ENCODE peak calls at places on chromosomes 16 and 17, in nine cellular contexts. One of them, this sample, is unnamed. For H3K4me1, the result is how much of the 10 kb centered on the place peaks cover.

GRCh38 chr17:35766903-35767510 is 6.3 kb downstream of the C17orf50 start:
- DNase-seq in ovary: no peak
- DNase-seq in A549: peak
- DNase-seq in transverse colon: no peak
- DNase-seq in HepG2: no peak
- DNase-seq in suprapubic skin: no peak
- DNase-seq in tibial nerve: no peak
- DNase-seq in stomach: peak
- DNase-seq in K562: no peak
- DNase-seq in this sample: no peak

GRCh38 chr16:67432491-67432890 is 1.6 kb downstream of the HSD11B2 start:
- DNase-seq in ovary: no peak
- DNase-seq in A549: no peak
- DNase-seq in transverse colon: no peak
- DNase-seq in HepG2: no peak
- DNase-seq in suprapubic skin: no peak
- DNase-seq in tibial nerve: no peak
- DNase-seq in stomach: no peak
- DNase-seq in K562: no peak
- DNase-seq in this sample: no peak

GRCh38 chr17:44786551-44787081 is 27.8 kb downstream of the ADAM11 start:
- DNase-seq in ovary: no peak
- DNase-seq in A549: no peak
- DNase-seq in transverse colon: no peak
- DNase-seq in HepG2: no peak
- DNase-seq in suprapubic skin: no peak
- DNase-seq in tibial nerve: no peak
- DNase-seq in stomach: no peak
- DNase-seq in K562: no peak
- DNase-seq in this sample: no peak

GRCh38 chr16:10896723-10897122 is 19.7 kb downstream of the CIITA start:
- DNase-seq in ovary: no peak
- DNase-seq in A549: no peak
- DNase-seq in transverse colon: no peak
- DNase-seq in HepG2: no peak
- DNase-seq in suprapubic skin: no peak
- DNase-seq in tibial nerve: no peak
- DNase-seq in stomach: no peak
- DNase-seq in K562: no peak
- DNase-seq in this sample: no peak

GRCh38 chr17:34763727-34764665 is 184.6 kb downstream of the TMEM132E start:
- DNase-seq in ovary: no peak
- DNase-seq in A549: no peak
- DNase-seq in transverse colon: no peak
- DNase-seq in HepG2: no peak
- DNase-seq in suprapubic skin: peak
- DNase-seq in tibial nerve: no peak
- DNase-seq in stomach: no peak
- DNase-seq in K562: no peak
- DNase-seq in this sample: no peak

GRCh38 chr16:50778284-50779163 is 36.6 kb downstream of the CYLD start:
- DNase-seq in ovary: no peak
- DNase-seq in A549: no peak
- DNase-seq in transverse colon: no peak
- DNase-seq in HepG2: no peak
- DNase-seq in suprapubic skin: no peak
- DNase-seq in tibial nerve: no peak
- DNase-seq in stomach: no peak
- DNase-seq in K562: no peak
- DNase-seq in this sample: no peak

GRCh38 chr16:61926766-61927165 is 109.5 kb downstream of the CDH8 start:
- DNase-seq in ovary: no peak
- DNase-seq in A549: no peak
- DNase-seq in transverse colon: no peak
- DNase-seq in HepG2: peak
- DNase-seq in suprapubic skin: no peak
- DNase-seq in tibial nerve: no peak
- DNase-seq in stomach: no peak
- DNase-seq in K562: no peak
- DNase-seq in this sample: no peak

GRCh38 chr16:4729876-4730275 is 4.2 kb downstream of the ANKS3 start:
- DNase-seq in ovary: no peak
- DNase-seq in A549: no peak
- DNase-seq in transverse colon: no peak
- DNase-seq in HepG2: no peak
- DNase-seq in suprapubic skin: no peak
- DNase-seq in tibial nerve: no peak
- DNase-seq in stomach: no peak
- DNase-seq in K562: no peak
- DNase-seq in this sample: no peak

GRCh38 chr16:84519855-84520254 is 15.4 kb upstream of the MEAK7 start:
- DNase-seq in ovary: no peak
- DNase-seq in A549: no peak
- DNase-seq in transverse colon: no peak
- DNase-seq in HepG2: no peak
- DNase-seq in suprapubic skin: no peak
- DNase-seq in tibial nerve: no peak
- DNase-seq in stomach: no peak
- DNase-seq in K562: no peak
- DNase-seq in this sample: no peak

GRCh38 chr17:50437409-50437808 is 11.4 kb downstream of the ACSF2 start:
- DNase-seq in ovary: no peak
- DNase-seq in A549: no peak
- DNase-seq in transverse colon: no peak
- DNase-seq in HepG2: no peak
- DNase-seq in suprapubic skin: peak
- DNase-seq in tibial nerve: no peak
- DNase-seq in stomach: no peak
- DNase-seq in K562: no peak
- DNase-seq in this sample: no peak

GRCh38 chr17:50440838-50441829 is 15.1 kb downstream of the ACSF2 start:
- DNase-seq in ovary: no peak
- DNase-seq in A549: no peak
- DNase-seq in transverse colon: no peak
- DNase-seq in HepG2: no peak
- DNase-seq in suprapubic skin: peak
- DNase-seq in tibial nerve: no peak
- DNase-seq in stomach: no peak
- DNase-seq in K562: no peak
- DNase-seq in this sample: no peak

GRCh38 chr17:50443492-50444051 is 17.6 kb downstream of the ACSF2 start:
- DNase-seq in ovary: no peak
- DNase-seq in A549: no peak
- DNase-seq in transverse colon: peak
- DNase-seq in HepG2: no peak
- DNase-seq in suprapubic skin: no peak
- DNase-seq in tibial nerve: no peak
- DNase-seq in stomach: no peak
- DNase-seq in K562: no peak
- DNase-seq in this sample: no peak

GRCh38 chr17:50439008-50439407 is 13.0 kb downstream of the ACSF2 start:
- DNase-seq in ovary: no peak
- DNase-seq in A549: no peak
- DNase-seq in transverse colon: no peak
- DNase-seq in HepG2: no peak
- DNase-seq in suprapubic skin: no peak
- DNase-seq in tibial nerve: no peak
- DNase-seq in stomach: no peak
- DNase-seq in K562: no peak
- DNase-seq in this sample: no peak

DNA sequence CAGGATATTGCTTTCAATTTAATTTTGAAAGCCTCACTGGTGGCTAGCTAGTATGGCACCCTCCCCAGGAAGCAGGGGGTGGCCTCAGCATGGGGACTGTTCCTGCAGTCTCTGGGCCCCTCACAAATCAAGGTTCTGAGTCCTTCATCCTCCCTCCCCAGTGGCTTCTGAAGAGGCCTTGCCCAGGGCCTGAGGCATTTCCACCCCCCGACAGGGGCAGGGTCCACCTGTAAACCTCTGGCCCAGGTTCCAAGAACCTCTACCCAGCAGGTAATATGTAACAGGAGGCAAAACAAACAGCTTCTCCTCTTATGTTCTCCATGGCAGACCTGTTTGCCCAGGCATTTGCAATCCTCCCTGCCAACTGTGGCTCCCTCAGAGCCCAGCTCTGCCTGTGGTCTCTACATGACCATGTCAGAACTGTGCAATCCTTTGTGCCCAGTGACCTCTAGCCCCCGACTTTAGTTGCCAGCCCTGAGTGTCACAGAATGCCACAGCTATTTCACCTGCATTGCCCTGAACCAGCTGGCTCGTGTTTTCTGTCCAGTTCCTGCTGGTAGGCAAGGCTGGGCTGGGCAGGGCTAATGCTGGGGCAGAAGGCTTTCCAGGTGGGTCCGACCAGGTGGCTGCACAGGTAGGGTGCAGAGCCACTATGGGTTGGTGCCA is 14.3 kb downstream of the ACSF2 start:
- DNase-seq in ovary: no peak
- DNase-seq in A549: no peak
- DNase-seq in transverse colon: peak
- DNase-seq in HepG2: peak
- DNase-seq in suprapubic skin: peak
- DNase-seq in tibial nerve: no peak
- DNase-seq in stomach: peak
- DNase-seq in K562: no peak
- DNase-seq in this sample: no peak
- TF ChIP-seq EP300 in ovary: no peak
- TF ChIP-seq EP300 in A549: no peak
- TF ChIP-seq EP300 in transverse colon: no peak
- TF ChIP-seq EP300 in HepG2: no peak
- TF ChIP-seq EP300 in suprapubic skin: no peak
- TF ChIP-seq EP300 in tibial nerve: no peak
- TF ChIP-seq EP300 in stomach: no peak
- TF ChIP-seq EP300 in K562: no peak
- TF ChIP-seq EP300 in this sample: no peak

GRCh38 chr16:87366930-87367329 is 16.6 kb downstream of the FBXO31 start:
- DNase-seq in ovary: no peak
- DNase-seq in A549: no peak
- DNase-seq in transverse colon: no peak
- DNase-seq in HepG2: no peak
- DNase-seq in suprapubic skin: no peak
- DNase-seq in tibial nerve: no peak
- DNase-seq in stomach: no peak
- DNase-seq in K562: no peak
- DNase-seq in this sample: no peak
- H3K4me1 ChIP-seq in ovary: under half
- H3K4me1 ChIP-seq in A549: under half
- H3K4me1 ChIP-seq in transverse colon: under half
- H3K4me1 ChIP-seq in HepG2: half or more
- H3K4me1 ChIP-seq in suprapubic skin: under half
- H3K4me1 ChIP-seq in tibial nerve: under half
- H3K4me1 ChIP-seq in stomach: half or more
- H3K4me1 ChIP-seq in K562: under half
- H3K4me1 ChIP-seq in this sample: under half

GRCh38 chr16:23803591-23804123 is 32.1 kb upstream of the PRKCB start:
- DNase-seq in ovary: no peak
- DNase-seq in A549: peak
- DNase-seq in transverse colon: peak
- DNase-seq in HepG2: peak
- DNase-seq in suprapubic skin: no peak
- DNase-seq in tibial nerve: no peak
- DNase-seq in stomach: peak
- DNase-seq in K562: peak
- DNase-seq in this sample: no peak
- TF ChIP-seq EP300 in ovary: no peak
- TF ChIP-seq EP300 in A549: no peak
- TF ChIP-seq EP300 in transverse colon: no peak
- TF ChIP-seq EP300 in HepG2: no peak
- TF ChIP-seq EP300 in suprapubic skin: no peak
- TF ChIP-seq EP300 in tibial nerve: no peak
- TF ChIP-seq EP300 in stomach: no peak
- TF ChIP-seq EP300 in K562: no peak
- TF ChIP-seq EP300 in this sample: no peak

DNA sequence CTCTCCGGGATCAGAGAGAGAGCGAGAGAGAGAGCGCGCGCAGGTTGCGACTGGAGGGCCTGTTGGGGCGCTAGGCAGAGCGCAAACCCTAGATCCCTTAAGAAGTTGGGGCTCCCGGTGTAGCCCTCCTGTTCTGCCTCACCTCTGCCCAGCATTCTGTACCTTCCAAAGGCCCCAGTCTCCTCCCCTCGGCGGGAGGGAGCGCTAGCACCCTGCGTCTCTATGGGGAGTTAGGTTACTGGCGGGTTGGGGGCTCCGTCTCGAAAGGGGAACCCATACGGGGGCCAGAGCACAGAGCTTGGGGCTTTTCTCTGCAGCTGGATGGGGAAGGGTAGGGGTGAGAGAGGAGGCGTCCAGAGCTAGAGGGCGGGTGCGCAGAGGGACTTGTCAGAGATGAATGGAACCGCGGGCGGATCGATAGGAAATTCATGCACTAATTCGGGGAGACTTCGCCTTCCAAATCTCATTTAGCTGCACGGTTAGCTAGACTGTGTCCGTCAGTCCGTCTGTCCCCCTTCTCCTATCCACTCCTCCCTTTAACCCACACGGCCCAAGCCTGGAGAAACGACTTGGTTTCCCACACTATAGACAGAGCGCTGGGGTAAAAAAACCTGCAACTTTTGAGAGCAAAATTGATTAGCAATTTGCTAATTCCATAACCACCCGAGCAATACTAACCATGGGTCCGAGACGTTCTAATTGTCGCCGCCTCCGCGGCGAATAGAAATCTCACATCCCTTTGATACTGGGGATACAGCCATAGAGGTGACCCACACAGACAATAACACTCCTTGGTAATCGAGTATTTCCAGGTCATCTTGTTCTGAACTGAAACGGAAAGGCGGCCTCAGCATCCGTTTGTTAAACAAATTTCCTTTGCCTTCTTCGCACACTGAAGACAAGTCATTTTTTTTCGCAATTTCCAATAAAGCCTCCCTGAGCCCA is 738 bp upstream of the HOXB4 start:
- DNase-seq in ovary: no peak
- DNase-seq in A549: no peak
- DNase-seq in transverse colon: no peak
- DNase-seq in HepG2: no peak
- DNase-seq in suprapubic skin: no peak
- DNase-seq in tibial nerve: no peak
- DNase-seq in stomach: no peak
- DNase-seq in K562: peak
- DNase-seq in this sample: no peak
- H3K4me1 ChIP-seq in ovary: under half
- H3K4me1 ChIP-seq in A549: under half
- H3K4me1 ChIP-seq in transverse colon: half or more
- H3K4me1 ChIP-seq in HepG2: under half
- H3K4me1 ChIP-seq in suprapubic skin: half or more
- H3K4me1 ChIP-seq in tibial nerve: under half
- H3K4me1 ChIP-seq in stomach: half or more
- H3K4me1 ChIP-seq in K562: half or more
- H3K4me1 ChIP-seq in this sample: under half

DNA sequence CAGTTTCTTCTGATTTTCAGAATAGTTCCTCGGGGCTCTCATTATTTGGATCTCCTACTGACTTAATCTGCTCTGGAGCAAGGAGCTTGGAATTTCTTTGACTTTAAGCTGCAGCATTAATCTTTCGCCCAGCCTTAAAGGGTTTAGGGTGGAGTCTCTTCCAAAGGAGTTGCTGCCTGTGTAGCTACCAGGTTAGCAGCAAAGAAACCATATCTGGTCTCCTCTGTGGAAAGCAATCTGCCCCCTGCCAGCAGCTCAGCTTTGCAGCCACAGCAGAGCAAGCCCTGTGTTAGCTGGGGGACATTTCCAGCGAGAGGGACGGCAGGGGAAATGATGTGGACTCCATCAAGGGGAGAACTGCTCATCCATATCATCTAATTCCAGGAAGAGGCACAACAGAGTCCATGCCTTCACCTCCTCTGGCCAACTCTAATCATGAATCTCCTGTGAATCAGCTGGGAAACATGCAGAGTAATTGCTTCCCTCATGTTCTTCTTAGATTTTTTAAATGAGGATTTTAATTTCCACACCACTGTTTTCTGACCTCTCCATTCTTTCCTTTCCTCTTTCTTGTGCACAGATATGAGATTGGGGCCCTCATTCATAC is 827.6 kb upstream of the CA10 start:
- DNase-seq in ovary: no peak
- DNase-seq in A549: no peak
- DNase-seq in transverse colon: no peak
- DNase-seq in HepG2: no peak
- DNase-seq in suprapubic skin: no peak
- DNase-seq in tibial nerve: no peak
- DNase-seq in stomach: no peak
- DNase-seq in K562: no peak
- DNase-seq in this sample: no peak
- TF ChIP-seq EP300 in ovary: no peak
- TF ChIP-seq EP300 in A549: no peak
- TF ChIP-seq EP300 in transverse colon: no peak
- TF ChIP-seq EP300 in HepG2: no peak
- TF ChIP-seq EP300 in suprapubic skin: no peak
- TF ChIP-seq EP300 in tibial nerve: no peak
- TF ChIP-seq EP300 in stomach: no peak
- TF ChIP-seq EP300 in K562: no peak
- TF ChIP-seq EP300 in this sample: no peak

This sample was measured in upper lobe of left lung.